ENCODE peak calls at places on chromosome 6, in five cellular contexts. S is H1, P is HCT116, A is HepG2, L is GM12878. V is an unnamed sample.

GRCh38 chr6:137277971-137278602 is 58.9 kb upstream of the IFNGR1 start:
- DNase-seq in S (no peak), P (peak), A (peak), L (no peak), V (peak)

GRCh38 chr6:27772261-27773001 is 139.8 kb downstream of the OR2B2 start:
- DNase-seq in S (peak), P (peak), A (peak), L (no peak), V (no peak)

GRCh38 chr6:49649982-49650381 is 13.3 kb upstream of the RHAG start:
- DNase-seq in S (no peak), P (no peak), A (no peak), L (no peak), V (no peak)

GRCh38 chr6:20056350-20056992 is 155.8 kb downstream of the MBOAT1 start:
- DNase-seq in S (no peak), P (peak), A (peak), L (peak), V (peak)

GRCh38 chr6:163828038-163828790 is 413.7 kb downstream of the QKI start:
- DNase-seq in S (no peak), P (no peak), A (no peak), L (no peak), V (no peak)

GRCh38 chr6:152529364-152529763 is 107.8 kb downstream of the SYNE1 start:
- DNase-seq in S (no peak), P (no peak), A (no peak), L (no peak), V (no peak)

GRCh38 chr6:44000164-44000842 is 126.9 kb downstream of the MRPL14 start:
- DNase-seq in S (no peak), P (peak), A (no peak), L (peak), V (no peak)

GRCh38 chr6:169223006-169223405 is 30.6 kb downstream of the THBS2 start:
- DNase-seq in S (no peak), P (no peak), A (no peak), L (no peak), V (no peak)

GRCh38 chr6:129662980-129663431 is 47.0 kb downstream of the ARHGAP18 start:
- DNase-seq in S (no peak), P (no peak), A (no peak), L (no peak), V (no peak)

GRCh38 chr6:13712485-13712990 is 903 bp upstream of the RANBP9 start:
- DNase-seq in S (no peak), P (no peak), A (no peak), L (no peak), V (no peak)

GRCh38 chr6:34791842-34792604 is at the start of gene BLTP3A:
- DNase-seq in S (peak), P (peak), A (peak), L (no peak), V (no peak)

GRCh38 chr6:132357120-132357519 is 44.2 kb downstream of the MOXD1 start:
- DNase-seq in S (no peak), P (no peak), A (no peak), L (no peak), V (no peak)

GRCh38 chr6:168851460-168852103 is 402.1 kb downstream of the THBS2 start:
- DNase-seq in S (no peak), P (no peak), A (no peak), L (no peak), V (no peak)

GRCh38 chr6:3714768-3715167 is 36.7 kb downstream of the PXDC1 start:
- DNase-seq in S (no peak), P (no peak), A (no peak), L (no peak), V (no peak)

GRCh38 chr6:97778290-97779038 is 495.4 kb upstream of the MMS22L start:
- DNase-seq in S (no peak), P (no peak), A (no peak), L (no peak), V (peak)

DNA sequence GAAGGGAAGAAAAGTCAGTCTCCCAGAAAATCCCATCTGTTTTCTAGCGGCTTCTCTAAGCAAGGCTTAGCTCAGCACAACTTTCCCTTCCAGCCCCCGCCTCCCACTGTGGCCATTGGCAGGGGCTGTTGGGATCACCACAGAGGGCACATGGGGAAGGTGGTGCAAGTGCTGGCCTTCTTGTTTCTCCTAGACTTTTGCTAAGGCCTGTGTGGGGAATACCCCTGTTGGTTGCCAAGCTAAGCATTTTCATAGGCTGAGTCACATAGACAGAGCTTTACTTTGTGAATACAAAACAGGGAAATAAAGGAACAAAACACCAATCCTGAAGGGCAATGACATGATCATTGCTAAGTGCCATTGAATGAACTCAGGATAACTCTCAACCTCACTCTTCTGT is 32.4 kb upstream of the TIAM2 start:
- DNase-seq in S (no peak), P (no peak), A (peak), L (no peak), V (no peak)
- TF ChIP-seq YY1 in S (no peak), P (no peak), A (no peak), L (no peak), V (no peak)

GRCh38 chr6:154156135-154156948 is 117.3 kb downstream of the OPRM1 start:
- DNase-seq in S (peak), P (peak), A (peak), L (no peak), V (no peak)
- H3K9ac ChIP-seq in S (no peak), P (no peak), A (no peak), L (peak), V (no peak)

DNA sequence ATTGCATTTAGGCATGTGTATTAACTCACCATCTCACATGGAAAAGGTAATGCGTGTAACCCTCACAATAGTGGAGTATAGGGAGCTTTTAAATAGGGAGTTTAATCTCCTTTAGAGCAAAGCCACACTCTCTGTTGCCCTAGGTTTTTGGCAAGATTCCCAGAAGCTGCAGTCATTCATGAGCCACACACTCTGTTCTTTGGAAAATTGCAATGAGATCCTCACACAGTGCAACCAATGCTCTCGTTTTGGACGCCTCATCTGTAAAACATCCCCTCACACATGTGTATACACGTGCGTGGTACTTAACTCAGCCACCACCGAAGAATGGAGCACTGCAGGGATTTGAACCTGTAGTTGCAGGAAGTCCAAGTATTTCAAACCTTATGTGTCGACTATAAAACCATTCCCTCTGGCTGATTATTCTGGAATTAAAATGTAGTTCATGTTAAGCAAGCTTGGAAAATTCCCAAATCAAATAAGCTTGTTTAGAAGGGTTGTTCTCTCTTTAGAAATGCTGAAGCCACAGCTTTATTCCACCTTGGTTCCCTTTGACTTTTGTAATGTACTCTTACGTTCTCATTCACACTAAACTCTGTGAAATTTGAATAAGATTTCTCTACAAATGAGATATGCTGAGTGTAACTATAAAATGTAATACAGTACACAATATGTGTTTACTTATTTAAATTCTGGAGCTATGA is 489.8 kb upstream of the MANEA start:
- DNase-seq in S (no peak), P (peak), A (peak), L (no peak), V (no peak)
- TF ChIP-seq YY1 in S (no peak), P (no peak), A (no peak), L (no peak), V (no peak)

GRCh38 chr6:111920581-111920980 is 47.3 kb upstream of the FYN start:
- DNase-seq in S (no peak), P (no peak), A (no peak), L (no peak), V (no peak)

GRCh38 chr6:111921108-111921507 is 47.9 kb upstream of the FYN start:
- DNase-seq in S (no peak), P (no peak), A (no peak), L (no peak), V (no peak)

GRCh38 chr6:111918825-111919224 is 45.6 kb upstream of the FYN start:
- DNase-seq in S (no peak), P (no peak), A (no peak), L (no peak), V (no peak)

GRCh38 chr6:111925296-111925695 is 52.0 kb upstream of the FYN start:
- DNase-seq in S (no peak), P (no peak), A (no peak), L (no peak), V (no peak)

GRCh38 chr6:111922454-111923297 is 49.4 kb upstream of the FYN start:
- DNase-seq in S (no peak), P (no peak), A (no peak), L (no peak), V (no peak)
- H3K9ac ChIP-seq in S (no peak), P (no peak), A (no peak), L (no peak), V (no peak)

DNA sequence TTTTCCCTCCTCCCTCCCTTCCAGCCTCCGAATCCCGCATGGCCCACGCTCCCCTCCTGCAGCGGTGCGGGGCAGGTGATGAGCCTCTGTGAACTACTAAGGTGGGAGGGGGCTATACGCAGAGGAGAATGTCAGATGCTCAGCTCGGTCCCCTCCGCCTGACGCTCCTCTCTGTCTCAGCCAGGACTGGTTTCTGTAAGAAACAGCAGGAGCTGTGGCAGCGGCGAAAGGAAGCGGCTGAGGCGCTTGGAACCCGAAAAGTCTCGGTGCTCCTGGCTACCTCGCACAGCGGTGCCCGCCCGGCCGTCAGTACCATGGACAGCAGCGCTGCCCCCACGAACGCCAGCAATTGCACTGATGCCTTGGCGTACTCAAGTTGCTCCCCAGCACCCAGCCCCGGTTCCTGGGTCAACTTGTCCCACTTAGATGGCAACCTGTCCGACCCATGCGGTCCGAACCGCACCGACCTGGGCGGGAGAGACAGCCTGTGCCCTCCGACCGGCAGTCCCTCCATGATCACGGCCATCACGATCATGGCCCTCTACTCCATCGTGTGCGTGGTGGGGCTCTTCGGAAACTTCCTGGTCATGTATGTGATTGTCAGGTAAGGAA is at the start of gene OPRM1:
- DNase-seq in S (peak), P (no peak), A (no peak), L (no peak), V (peak)
- TF ChIP-seq YY1 in S (peak), P (no peak), A (no peak), L (no peak), V (no peak)

GRCh38 chr6:104956663-104957294 is at the start of gene LIN28B:
- DNase-seq in S (no peak), P (no peak), A (peak), L (no peak), V (no peak)

GRCh38 chr6:104953410-104953953 is 3.4 kb upstream of the LIN28B start:
- DNase-seq in S (peak), P (no peak), A (no peak), L (no peak), V (no peak)

GRCh38 chr6:104954091-104954797 is 2.7 kb upstream of the LIN28B start:
- DNase-seq in S (no peak), P (no peak), A (peak), L (no peak), V (no peak)

GRCh38 chr6:104955927-104956662 is 812 bp upstream of the LIN28B start:
- DNase-seq in S (peak), P (no peak), A (peak), L (no peak), V (peak)

GRCh38 chr6:104955491-104955890 is 1.4 kb upstream of the LIN28B start:
- DNase-seq in S (no peak), P (no peak), A (no peak), L (no peak), V (no peak)
- H3K9ac ChIP-seq in S (no peak), P (no peak), A (peak), L (no peak), V (no peak)

DNA sequence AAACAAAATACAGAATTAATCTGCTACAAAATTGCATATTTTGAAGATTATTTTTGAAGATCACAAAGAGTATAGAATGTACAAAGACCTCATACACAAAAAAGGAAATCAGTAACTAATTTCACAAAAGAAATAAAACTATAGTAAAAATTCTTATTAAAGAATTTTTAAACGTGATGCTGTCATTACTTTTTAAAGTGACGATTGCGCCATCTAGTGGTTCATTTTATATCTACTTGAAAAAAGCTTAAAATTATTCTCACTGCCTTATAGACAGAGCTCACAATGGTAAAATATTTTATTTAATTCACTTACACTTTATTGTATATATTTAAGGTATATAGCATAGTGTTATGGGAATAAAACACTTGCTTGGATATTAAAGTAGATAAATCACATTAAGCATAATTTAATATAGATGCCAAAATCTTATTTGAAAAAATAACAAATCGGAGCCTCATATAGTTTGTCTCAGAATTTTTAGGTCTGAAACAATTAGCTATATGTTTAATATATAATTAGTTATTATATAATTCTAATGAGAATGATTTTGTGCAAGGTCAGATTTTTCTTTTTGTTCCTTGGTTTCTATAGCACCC is 128.8 kb downstream of the PHF3 start:
- DNase-seq in S (no peak), P (peak), A (peak), L (peak), V (no peak)
- TF ChIP-seq YY1 in S (no peak), P (no peak), A (no peak), L (no peak), V (no peak)

DNA sequence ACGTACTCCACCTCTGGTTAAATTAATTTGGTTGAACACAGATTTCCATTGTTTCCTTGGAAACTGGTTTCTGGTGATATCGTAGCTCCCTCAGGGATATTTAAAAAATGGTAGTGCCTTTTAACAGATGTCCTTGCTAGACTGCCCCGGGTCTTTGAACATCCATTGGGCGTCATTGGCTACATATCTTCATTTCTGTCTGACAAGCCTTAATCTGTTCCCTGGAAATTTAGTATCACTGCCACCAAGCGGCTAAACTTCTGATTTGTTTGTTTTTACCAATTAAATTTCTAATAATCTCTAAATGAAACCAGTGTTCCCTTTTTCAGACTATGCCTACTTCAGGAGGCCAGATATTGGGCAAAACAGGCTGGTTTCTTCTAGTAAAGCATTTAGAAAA is 249.3 kb downstream of the ZFAND3 start:
- DNase-seq in S (no peak), P (no peak), A (no peak), L (no peak), V (no peak)
- H3K9ac ChIP-seq in S (no peak), P (no peak), A (no peak), L (no peak), V (no peak)

DNA sequence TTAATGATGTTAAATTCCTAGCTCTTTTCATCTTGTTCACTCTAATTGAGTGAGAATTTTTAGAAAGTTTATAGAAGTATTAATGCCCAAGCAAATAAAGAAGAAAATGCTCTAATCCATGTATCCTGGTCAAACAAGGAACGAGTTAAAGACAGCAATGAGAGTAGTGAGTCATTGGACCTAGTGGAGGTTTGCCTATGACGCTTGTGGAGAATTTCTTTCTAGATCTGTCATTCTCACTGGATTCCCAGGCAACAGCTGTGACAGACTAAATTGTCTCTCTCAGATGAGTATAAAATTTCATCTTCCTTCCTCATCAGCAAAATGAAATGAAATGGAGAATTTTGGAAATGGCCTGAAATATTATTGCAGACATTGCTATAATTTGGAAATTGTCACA is 127.9 kb downstream of the COL19A1 start:
- DNase-seq in S (no peak), P (no peak), A (no peak), L (no peak), V (no peak)
- TF ChIP-seq YY1 in S (no peak), P (no peak), A (no peak), L (no peak), V (no peak)

V was measured in NT2/D1.